ENCODE peak calls at places on chromosome 2, in five cellular contexts. P is A549, L is fibroblast of lung, T is stomach, H is bronchial epithelial cell. I is an unnamed sample.

GRCh38 chr2:193841389-193842150 is 1646.8 kb upstream of the TMEFF2 start:
- DNase-seq in P (no peak), L (peak), T (no peak), H (no peak), I (no peak)

GRCh38 chr2:69637923-69638322 is 5.6 kb downstream of the AAK1 start:
- DNase-seq in P (no peak), L (no peak), T (no peak), H (no peak), I (no peak)

GRCh38 chr2:1498176-1498575 is 84.9 kb downstream of the TPO start:
- DNase-seq in P (no peak), L (no peak), T (no peak), H (no peak), I (no peak)

GRCh38 chr2:98472132-98472650 is 27.5 kb downstream of the INPP4A start:
- DNase-seq in P (no peak), L (no peak), T (peak), H (no peak), I (no peak)

GRCh38 chr2:227657204-227657845 is 9.3 kb upstream of the SCYGR5 start:
- DNase-seq in P (peak), L (peak), T (no peak), H (peak), I (no peak)

GRCh38 chr2:7972670-7973069 is 709.2 kb upstream of the ID2 start:
- DNase-seq in P (no peak), L (no peak), T (no peak), H (no peak), I (no peak)

GRCh38 chr2:10530607-10531239 is 82.6 kb upstream of the ODC1 start:
- DNase-seq in P (no peak), L (peak), T (peak), H (no peak), I (no peak)

GRCh38 chr2:18384242-18384641 is 176.2 kb downstream of the RDH14 start:
- DNase-seq in P (no peak), L (peak), T (no peak), H (no peak), I (no peak)

GRCh38 chr2:214293593-214293992 is 117.3 kb upstream of the VWC2L start:
- DNase-seq in P (no peak), L (no peak), T (no peak), H (no peak), I (no peak)

GRCh38 chr2:139529045-139529444 is 748.9 kb upstream of the NXPH2 start:
- DNase-seq in P (no peak), L (peak), T (peak), H (no peak), I (peak)

GRCh38 chr2:181037922-181038321 is 57.5 kb downstream of the UBE2E3 start:
- DNase-seq in P (no peak), L (peak), T (no peak), H (peak), I (no peak)

GRCh38 chr2:96870631-96871255 is 863 bp upstream of the SEMA4C start:
- DNase-seq in P (peak), L (no peak), T (peak), H (no peak), I (no peak)

GRCh38 chr2:239150125-239151011 is 250.5 kb downstream of the HDAC4 start:
- DNase-seq in P (no peak), L (no peak), T (peak), H (peak), I (no peak)

GRCh38 chr2:188132385-188132784 is 159.3 kb upstream of the GULP1 start:
- DNase-seq in P (no peak), L (no peak), T (no peak), H (no peak), I (no peak)

GRCh38 chr2:120736955-120737801 is 1.5 kb downstream of the GLI2 start:
- DNase-seq in P (peak), L (peak), T (peak), H (no peak), I (peak)

GRCh38 chr2:102141915-102142828 is at the start of gene IL1R1:
- DNase-seq in P (peak), L (peak), T (peak), H (peak), I (no peak)

GRCh38 chr2:238814815-238815214 is 33.1 kb upstream of the TWIST2 start:
- DNase-seq in P (no peak), L (no peak), T (no peak), H (no peak), I (no peak)

GRCh38 chr2:230203110-230203676 is 16.6 kb downstream of the SP110 start:
- DNase-seq in P (no peak), L (no peak), T (peak), H (no peak), I (no peak)

GRCh38 chr2:205902041-205902898 is 183.7 kb downstream of the INO80D start:
- DNase-seq in P (peak), L (peak), T (no peak), H (peak), I (no peak)

GRCh38 chr2:64273524-64274398 is 129.5 kb upstream of the PELI1 start:
- DNase-seq in P (peak), L (peak), T (peak), H (peak), I (no peak)

GRCh38 chr2:79670198-79670597 is 157.3 kb downstream of the CTNNA2 start:
- DNase-seq in P (peak), L (no peak), T (no peak), H (no peak), I (no peak)

GRCh38 chr2:190186238-190186637 is 123.7 kb upstream of the MSTN start:
- DNase-seq in P (no peak), L (no peak), T (no peak), H (no peak), I (no peak)

GRCh38 chr2:240983361-240983995 is 14.9 kb upstream of the SNED1 start:
- DNase-seq in P (peak), L (peak), T (peak), H (peak), I (no peak)

GRCh38 chr2:38409136-38409903 is 32.2 kb upstream of the ATL2 start:
- DNase-seq in P (no peak), L (no peak), T (peak), H (no peak), I (no peak)

GRCh38 chr2:14540003-14540402 is 92.5 kb upstream of the LRATD1 start:
- DNase-seq in P (no peak), L (peak), T (no peak), H (peak), I (no peak)

GRCh38 chr2:197599285-197599965 is 76.0 kb downstream of the RFTN2 start:
- DNase-seq in P (peak), L (peak), T (no peak), H (peak), I (no peak)

GRCh38 chr2:16325613-16326510 is 339.8 kb downstream of the CYRIA start:
- DNase-seq in P (no peak), L (no peak), T (no peak), H (no peak), I (no peak)

GRCh38 chr2:55585451-55586079 is 31.9 kb downstream of the PPP4R3B start:
- DNase-seq in P (peak), L (peak), T (no peak), H (peak), I (peak)

GRCh38 chr2:3574155-3574554 is 905 bp upstream of the RPS7 start:
- DNase-seq in P (no peak), L (no peak), T (no peak), H (no peak), I (no peak)
- H3K4me3 ChIP-seq in P (peak), L (no peak), T (peak), H (no peak), I (no peak)

DNA sequence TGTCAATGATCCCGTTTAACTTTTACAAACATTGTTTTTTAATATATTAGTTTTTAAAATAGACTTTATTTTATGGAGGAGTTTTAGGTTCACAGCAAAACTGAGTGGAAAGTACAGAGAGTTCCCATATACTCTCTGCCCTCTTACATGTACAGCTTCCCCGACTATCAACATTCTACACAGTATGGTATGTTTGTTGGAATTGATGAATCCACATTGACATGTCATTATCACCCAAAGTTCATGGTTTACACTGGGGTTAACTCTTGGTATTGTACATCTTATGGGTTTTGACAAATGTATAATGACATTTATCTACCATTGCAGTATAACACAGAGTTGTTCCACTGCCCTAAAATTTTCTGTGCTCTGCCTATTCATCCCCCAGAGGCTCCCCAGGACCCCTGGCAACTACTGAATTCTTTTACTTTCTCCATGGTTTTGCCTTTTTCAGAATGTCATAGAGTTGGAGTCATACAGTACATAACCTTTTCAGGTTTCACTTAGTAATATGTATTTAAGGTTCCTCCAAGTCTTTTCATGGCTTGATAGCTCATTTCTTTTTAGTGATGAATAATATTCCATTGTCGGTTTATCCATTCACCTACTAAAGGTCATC is 5.5 kb downstream of the APLF start:
- DNase-seq in P (no peak), L (no peak), T (no peak), H (no peak), I (no peak)
- TF ChIP-seq CTCF in P (no peak), L (no peak), T (no peak), H (no peak), I (no peak)

GRCh38 chr2:161418715-161419337 is 2.7 kb downstream of the TBR1 start:
- DNase-seq in P (no peak), L (peak), T (no peak), H (no peak), I (no peak)
- H3K4me3 ChIP-seq in P (no peak), L (no peak), T (peak), H (no peak), I (peak)

GRCh38 chr2:12169060-12169406 is 422.6 kb downstream of the LPIN1 start:
- DNase-seq in P (no peak), L (peak), T (no peak), H (peak), I (peak)
- TF ChIP-seq CTCF in P (no peak), L (no peak), T (no peak), H (no peak), I (peak)

GRCh38 chr2:5695641-5696350 is 3.6 kb downstream of the SOX11 start:
- DNase-seq in P (no peak), L (peak), T (no peak), H (no peak), I (no peak)
- H3K4me3 ChIP-seq in P (no peak), L (peak), T (peak), H (no peak), I (peak)

GRCh38 chr2:66874411-66874810 is 439.5 kb downstream of the MEIS1 start:
- DNase-seq in P (no peak), L (peak), T (no peak), H (no peak), I (no peak)
- TF ChIP-seq CTCF in P (no peak), L (no peak), T (no peak), H (no peak), I (no peak)

DNA sequence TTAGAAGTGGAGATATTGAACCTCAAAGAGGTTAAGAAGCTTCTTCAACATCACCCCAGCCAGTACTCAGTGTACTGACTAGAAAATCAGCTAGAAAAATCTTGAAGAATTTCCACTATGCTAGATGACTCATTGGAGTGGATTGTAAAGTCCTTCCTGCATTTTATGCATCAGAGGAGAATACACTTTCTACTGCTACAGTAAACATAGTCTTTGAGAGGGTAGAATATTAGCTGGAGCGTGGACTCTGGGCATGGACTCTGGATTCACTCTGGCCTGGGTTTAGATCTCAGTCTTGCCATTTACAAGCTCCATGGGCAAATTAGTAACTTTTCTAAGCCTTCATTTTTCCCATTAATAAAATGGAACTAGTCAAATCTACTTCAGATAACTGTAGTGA is 215.9 kb downstream of the IRS1 start:
- DNase-seq in P (peak), L (peak), T (no peak), H (peak), I (peak)
- H3K4me3 ChIP-seq in P (no peak), L (no peak), T (no peak), H (no peak), I (no peak)

DNA sequence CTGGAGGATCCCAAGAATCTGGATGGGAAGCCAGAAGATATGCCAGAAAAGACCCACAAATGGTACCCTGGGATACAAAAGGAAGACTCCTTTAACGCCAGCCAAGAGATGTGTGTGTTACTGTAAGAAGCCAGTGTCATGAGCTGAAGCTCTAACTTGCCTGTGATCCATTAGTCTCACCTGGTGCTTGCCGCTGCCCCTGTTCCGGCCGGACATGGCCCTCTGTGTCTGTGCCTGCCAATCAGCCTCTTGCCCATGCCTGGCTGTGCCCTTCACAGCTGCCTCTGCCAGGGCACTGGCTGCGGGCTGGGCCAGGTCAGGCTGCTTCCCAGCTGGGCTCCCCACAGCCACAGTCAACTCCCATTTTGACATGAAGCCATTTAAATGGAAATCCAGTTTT is 55.4 kb downstream of the POU3F3 start:
- DNase-seq in P (no peak), L (no peak), T (no peak), H (no peak), I (no peak)
- TF ChIP-seq CTCF in P (no peak), L (no peak), T (no peak), H (no peak), I (no peak)

GRCh38 chr2:219001577-219002394 is 8.6 kb upstream of the CRYBA2 start:
- DNase-seq in P (no peak), L (no peak), T (peak), H (peak), I (no peak)
- H3K4me3 ChIP-seq in P (peak), L (no peak), T (peak), H (peak), I (no peak)

GRCh38 chr2:231672617-231673347 is 35.5 kb upstream of the PTMA start:
- DNase-seq in P (peak), L (peak), T (peak), H (peak), I (no peak)
- TF ChIP-seq CTCF in P (peak), L (peak), T (no peak), H (peak), I (peak)